ENCODE peak calls at places on chromosomes 12 and 14, in seven cellular contexts. One of them, this sample, is unnamed.

GRCh38 chr12:54588110-54588831 is at the start of gene PPP1R1A:
- DNase-seq in GM03348: peak; percentile 48
- DNase-seq in H9: peak; percentile 71
- DNase-seq in HFFc6: no peak
- DNase-seq in HEK293T: peak; percentile 66
- DNase-seq in putamen: no peak
- DNase-seq in stimulated activated CD8-positive, alpha-beta memory T cell treated with anti-CD3 and anti-CD28 coated beads, Interleukin-2, amount 100 ng/mL, for 1 hour: no peak
- DNase-seq in this sample: no peak

GRCh38 chr14:101134161-101134631 is 230.7 kb upstream of the RTL1 start:
- DNase-seq in stimulated activated CD8-positive, alpha-beta memory T cell treated with anti-CD3 and anti-CD28 coated beads, Interleukin-2, amount 100 ng/mL, for 1 hour: no peak
- DNase-seq in H9: peak; percentile 17
- DNase-seq in GM03348: no peak
- DNase-seq in putamen: no peak
- DNase-seq in HEK293T: no peak
- DNase-seq in HFFc6: no peak
- DNase-seq in this sample: no peak

GRCh38 chr12:43852744-43853143 is 16.9 kb downstream of the TMEM117 start:
- DNase-seq in HFFc6: no peak
- DNase-seq in putamen: no peak
- DNase-seq in stimulated activated CD8-positive, alpha-beta memory T cell treated with anti-CD3 and anti-CD28 coated beads, Interleukin-2, amount 100 ng/mL, for 1 hour: no peak
- DNase-seq in HEK293T: no peak
- DNase-seq in H9: no peak
- DNase-seq in GM03348: no peak
- DNase-seq in this sample: no peak

GRCh38 chr12:5512585-5512970 is 80.7 kb downstream of the NTF3 start:
- DNase-seq in HFFc6: no peak
- DNase-seq in HEK293T: no peak
- DNase-seq in stimulated activated CD8-positive, alpha-beta memory T cell treated with anti-CD3 and anti-CD28 coated beads, Interleukin-2, amount 100 ng/mL, for 1 hour: no peak
- DNase-seq in H9: peak; percentile 35
- DNase-seq in putamen: no peak
- DNase-seq in GM03348: no peak
- DNase-seq in this sample: no peak

GRCh38 chr12:7588703-7589329 is 76.9 kb downstream of the APOBEC1 start:
- DNase-seq in HFFc6: peak; percentile 60
- DNase-seq in GM03348: peak; percentile 79
- DNase-seq in HEK293T: peak; percentile 57
- DNase-seq in putamen: peak; percentile 44
- DNase-seq in stimulated activated CD8-positive, alpha-beta memory T cell treated with anti-CD3 and anti-CD28 coated beads, Interleukin-2, amount 100 ng/mL, for 1 hour: no peak
- DNase-seq in H9: peak; percentile 46
- DNase-seq in this sample: peak; percentile 72

GRCh38 chr12:65387396-65387795 is 108.9 kb downstream of the MSRB3 start:
- DNase-seq in HFFc6: no peak
- DNase-seq in H9: no peak
- DNase-seq in putamen: no peak
- DNase-seq in stimulated activated CD8-positive, alpha-beta memory T cell treated with anti-CD3 and anti-CD28 coated beads, Interleukin-2, amount 100 ng/mL, for 1 hour: no peak
- DNase-seq in GM03348: no peak
- DNase-seq in HEK293T: no peak
- DNase-seq in this sample: no peak

GRCh38 chr12:122983789-122984515 is 3.5 kb downstream of the ARL6IP4 start:
- DNase-seq in H9: no peak
- DNase-seq in HEK293T: no peak
- DNase-seq in GM03348: no peak
- DNase-seq in stimulated activated CD8-positive, alpha-beta memory T cell treated with anti-CD3 and anti-CD28 coated beads, Interleukin-2, amount 100 ng/mL, for 1 hour: no peak
- DNase-seq in putamen: no peak
- DNase-seq in HFFc6: no peak
- DNase-seq in this sample: no peak

GRCh38 chr14:30332374-30332773 is 226.6 kb upstream of the G2E3 start:
- DNase-seq in stimulated activated CD8-positive, alpha-beta memory T cell treated with anti-CD3 and anti-CD28 coated beads, Interleukin-2, amount 100 ng/mL, for 1 hour: no peak
- DNase-seq in GM03348: no peak
- DNase-seq in H9: no peak
- DNase-seq in HFFc6: no peak
- DNase-seq in putamen: no peak
- DNase-seq in HEK293T: no peak
- DNase-seq in this sample: no peak

GRCh38 chr12:21562859-21563258 is 36.8 kb downstream of the SPX start:
- DNase-seq in HEK293T: no peak
- DNase-seq in stimulated activated CD8-positive, alpha-beta memory T cell treated with anti-CD3 and anti-CD28 coated beads, Interleukin-2, amount 100 ng/mL, for 1 hour: no peak
- DNase-seq in HFFc6: no peak
- DNase-seq in GM03348: no peak
- DNase-seq in putamen: no peak
- DNase-seq in H9: no peak
- DNase-seq in this sample: no peak

GRCh38 chr14:93937519-93937918 is 10.4 kb downstream of the FAM181A start:
- DNase-seq in H9: no peak
- DNase-seq in GM03348: no peak
- DNase-seq in stimulated activated CD8-positive, alpha-beta memory T cell treated with anti-CD3 and anti-CD28 coated beads, Interleukin-2, amount 100 ng/mL, for 1 hour: no peak
- DNase-seq in putamen: no peak
- DNase-seq in HEK293T: no peak
- DNase-seq in HFFc6: no peak
- DNase-seq in this sample: no peak

GRCh38 chr14:68495101-68495637 is 297.7 kb downstream of the ZFP36L1 start:
- DNase-seq in stimulated activated CD8-positive, alpha-beta memory T cell treated with anti-CD3 and anti-CD28 coated beads, Interleukin-2, amount 100 ng/mL, for 1 hour: no peak
- DNase-seq in H9: no peak
- DNase-seq in HFFc6: no peak
- DNase-seq in putamen: no peak
- DNase-seq in HEK293T: no peak
- DNase-seq in GM03348: no peak
- DNase-seq in this sample: no peak

GRCh38 chr14:36520601-36521525 is 831 bp upstream of the NKX2-1 start:
- DNase-seq in H9: peak; percentile 74
- DNase-seq in GM03348: peak; percentile 69
- DNase-seq in HFFc6: peak; percentile 5
- DNase-seq in putamen: no peak
- DNase-seq in HEK293T: peak; percentile 68
- DNase-seq in stimulated activated CD8-positive, alpha-beta memory T cell treated with anti-CD3 and anti-CD28 coated beads, Interleukin-2, amount 100 ng/mL, for 1 hour: no peak
- DNase-seq in this sample: no peak

GRCh38 chr12:64976131-64976530 is 145.0 kb downstream of the WIF1 start:
- DNase-seq in H9: no peak
- DNase-seq in putamen: no peak
- DNase-seq in stimulated activated CD8-positive, alpha-beta memory T cell treated with anti-CD3 and anti-CD28 coated beads, Interleukin-2, amount 100 ng/mL, for 1 hour: no peak
- DNase-seq in HEK293T: no peak
- DNase-seq in GM03348: no peak
- DNase-seq in HFFc6: no peak
- DNase-seq in this sample: peak; percentile 50

GRCh38 chr12:122937622-122938091 is 28.6 kb downstream of the ABCB9 start:
- DNase-seq in GM03348: peak; percentile 2
- DNase-seq in H9: no peak
- DNase-seq in HEK293T: no peak
- DNase-seq in stimulated activated CD8-positive, alpha-beta memory T cell treated with anti-CD3 and anti-CD28 coated beads, Interleukin-2, amount 100 ng/mL, for 1 hour: no peak
- DNase-seq in putamen: no peak
- DNase-seq in HFFc6: no peak
- DNase-seq in this sample: no peak

GRCh38 chr12:101407054-101407437 is 526 bp downstream of the ARL1 start:
- DNase-seq in GM03348: no peak
- DNase-seq in HEK293T: no peak
- DNase-seq in H9: no peak
- DNase-seq in stimulated activated CD8-positive, alpha-beta memory T cell treated with anti-CD3 and anti-CD28 coated beads, Interleukin-2, amount 100 ng/mL, for 1 hour: no peak
- DNase-seq in HFFc6: no peak
- DNase-seq in putamen: no peak
- DNase-seq in this sample: no peak

GRCh38 chr12:91126516-91126915 is 15.2 kb upstream of the LUM start:
- DNase-seq in HEK293T: no peak
- DNase-seq in putamen: no peak
- DNase-seq in GM03348: peak; percentile 18
- DNase-seq in HFFc6: no peak
- DNase-seq in stimulated activated CD8-positive, alpha-beta memory T cell treated with anti-CD3 and anti-CD28 coated beads, Interleukin-2, amount 100 ng/mL, for 1 hour: no peak
- DNase-seq in H9: no peak
- DNase-seq in this sample: no peak

GRCh38 chr12:65854629-65855028 is 30.3 kb downstream of the HMGA2 start:
- DNase-seq in HFFc6: peak; percentile 46
- DNase-seq in H9: no peak
- DNase-seq in HEK293T: no peak
- DNase-seq in stimulated activated CD8-positive, alpha-beta memory T cell treated with anti-CD3 and anti-CD28 coated beads, Interleukin-2, amount 100 ng/mL, for 1 hour: no peak
- DNase-seq in GM03348: no peak
- DNase-seq in putamen: no peak
- DNase-seq in this sample: no peak

GRCh38 chr14:20332386-20332945 is 613 bp downstream of the CCNB1IP1 start:
- DNase-seq in stimulated activated CD8-positive, alpha-beta memory T cell treated with anti-CD3 and anti-CD28 coated beads, Interleukin-2, amount 100 ng/mL, for 1 hour: no peak
- DNase-seq in GM03348: peak; percentile 21
- DNase-seq in HEK293T: no peak
- DNase-seq in H9: no peak
- DNase-seq in HFFc6: peak; percentile 12
- DNase-seq in putamen: no peak
- DNase-seq in this sample: no peak

This sample was measured in MM.1S.